ENCODE peak calls at places on chromosomes 12 and 14, in ten cellular contexts. V, P, F, Z, Q, W, O, I, A and J are unnamed samples.

GRCh38 chr12:63752283-63752682 is 27.4 kb upstream of the RXYLT1 start:
- DNase-seq in V (peak; percentile 83), P (no peak), F (no peak), Z (no peak), Q (no peak), W (no peak), O (no peak), I (no peak), A (no peak), J (no peak)

GRCh38 chr12:53500119-53500775 is 836 bp upstream of the TARBP2 start:
- DNase-seq in V (peak; percentile 53), P (peak; percentile 53), F (no peak), Z (peak; percentile 59), Q (no peak), W (peak; percentile 57), O (no peak), I (no peak), A (no peak), J (peak; percentile 52)

GRCh38 chr12:103824290-103824689 is 16.7 kb downstream of the NT5DC3 start:
- DNase-seq in V (no peak), P (no peak), F (no peak), Z (no peak), Q (no peak), W (no peak), O (no peak), I (no peak), A (no peak), J (no peak)

GRCh38 chr12:3491938-3492867 is 1.2 kb downstream of the PRMT8 start:
- DNase-seq in V (peak; percentile 1), P (peak; percentile 58), F (peak; percentile 81), Z (no peak), Q (peak; percentile 62), W (peak; percentile 73), O (peak; percentile 20), I (peak; percentile 64), A (peak; percentile 2), J (no peak)

GRCh38 chr12:21613931-21614330 is 9.3 kb upstream of the GYS2 start:
- DNase-seq in V (no peak), P (no peak), F (no peak), Z (no peak), Q (no peak), W (no peak), O (no peak), I (no peak), A (no peak), J (no peak)

GRCh38 chr14:22505751-22506710 is 83.0 kb downstream of the DAD1 start:
- DNase-seq in V (no peak), P (no peak), F (no peak), Z (no peak), Q (no peak), W (no peak), O (no peak), I (no peak), A (no peak), J (no peak)

GRCh38 chr14:71472281-71472960 is 459.8 kb upstream of the RGS6 start:
- DNase-seq in V (no peak), P (no peak), F (no peak), Z (peak; percentile 45), Q (no peak), W (no peak), O (no peak), I (no peak), A (no peak), J (no peak)

GRCh38 chr12:78194448-78194847 is 363.8 kb downstream of the NAV3 start:
- DNase-seq in V (no peak), P (no peak), F (no peak), Z (peak; percentile 80), Q (no peak), W (no peak), O (no peak), I (no peak), A (peak; percentile 69), J (no peak)